ENCODE peak calls at places on chromosomes 2 and 18, in five cellular contexts. B is lower lobe of right lung, W is small intestine, K is fibroblast of lung, L is tibial nerve. S is an unnamed sample.

GRCh38 chr18:70634576-70635147 is 345.8 kb downstream of the SOCS6 start:
- DNase-seq in K (no peak), B (no peak), W (no peak), L (no peak), S (no peak)

GRCh38 chr18:24051256-24051947 is 36.8 kb downstream of the TTC39C start:
- DNase-seq in B (no peak), W (peak; percentile 25), K (peak; percentile 68), L (no peak), S (peak; percentile 77)

GRCh38 chr2:113012436-113013335 is 7.4 kb downstream of the IL36A start:
- DNase-seq in B (no peak), L (no peak), W (no peak), K (no peak), S (peak; percentile 36)

GRCh38 chr2:44952143-44952805 is 10.8 kb downstream of the SIX3 start:
- DNase-seq in W (peak; percentile 30), K (peak; percentile 62), B (peak; percentile 53), L (no peak), S (peak; percentile 34)

GRCh38 chr18:41323044-41323443 is 632.0 kb upstream of the PIK3C3 start:
- DNase-seq in W (no peak), L (no peak), B (no peak), K (peak; percentile 39), S (peak; percentile 54)

GRCh38 chr18:57837917-57838548 is 34.9 kb upstream of the ATP8B1 start:
- DNase-seq in W (no peak), L (no peak), B (no peak), K (no peak), S (peak; percentile 37)

GRCh38 chr18:39838831-39839230 is 2116.2 kb upstream of the PIK3C3 start:
- DNase-seq in L (no peak), K (no peak), W (no peak), B (no peak), S (no peak)

GRCh38 chr2:168183308-168183997 is 63.9 kb downstream of the STK39 start:
- DNase-seq in L (no peak), K (no peak), W (no peak), B (no peak), S (no peak)

GRCh38 chr18:25561923-25562322 is 210.0 kb upstream of the ZNF521 start:
- DNase-seq in W (peak; percentile 8), L (no peak), K (peak; percentile 47), B (no peak), S (peak; percentile 33)

GRCh38 chr18:46167971-46168370 is 63.8 kb downstream of the HAUS1 start:
- DNase-seq in B (peak; percentile 70), L (no peak), W (peak; percentile 26), K (no peak), S (no peak)

GRCh38 chr2:156321243-156321904 is 11.1 kb downstream of the NR4A2 start:
- DNase-seq in W (peak; percentile 53), B (peak; percentile 49), K (no peak), L (no peak), S (no peak)

GRCh38 chr18:41391616-41392610 is 563.1 kb upstream of the PIK3C3 start:
- DNase-seq in W (peak; percentile 3), L (no peak), K (peak; percentile 72), B (peak; percentile 45), S (peak; percentile 70)

GRCh38 chr2:1625281-1626001 is 118.9 kb downstream of the PXDN start:
- DNase-seq in B (peak; percentile 68), L (peak; percentile 31), K (peak; percentile 72), W (no peak), S (peak; percentile 82)

GRCh38 chr2:221245045-221245444 is 327.1 kb downstream of the EPHA4 start:
- DNase-seq in B (no peak), L (no peak), W (no peak), K (no peak), S (no peak)

GRCh38 chr2:128984066-128984465 is 665.4 kb upstream of the HS6ST1 start:
- DNase-seq in B (no peak), L (no peak), K (no peak), W (no peak), S (no peak)

GRCh38 chr2:34365937-34366336 is 766.8 kb upstream of the FAM98A start:
- DNase-seq in B (no peak), L (no peak), W (no peak), K (no peak), S (no peak)

GRCh38 chr18:3117493-3118192 is 102.1 kb downstream of the MYOM1 start:
- DNase-seq in W (no peak), K (no peak), B (no peak), L (no peak), S (no peak)

GRCh38 chr18:22639026-22639463 is 221.3 kb upstream of the CTAGE1 start:
- DNase-seq in B (no peak), W (peak; percentile 19), L (no peak), K (peak; percentile 93), S (peak; percentile 88)

GRCh38 chr2:232376713-232377112 is 1.8 kb upstream of the ALPP start:
- DNase-seq in W (no peak), K (no peak), B (peak; percentile 31), L (no peak), S (no peak)

GRCh38 chr18:12032786-12033642 is 51.7 kb downstream of the IMPA2 start:
- DNase-seq in W (no peak), B (no peak), L (no peak), K (peak; percentile 66), S (peak; percentile 68)

GRCh38 chr18:73006331-73006730 is 138.5 kb upstream of the NETO1 start:
- DNase-seq in K (no peak), B (no peak), W (no peak), L (no peak), S (no peak)

GRCh38 chr2:109069430-109070194 is 59.4 kb upstream of the SH3RF3 start:
- DNase-seq in K (no peak), W (peak; percentile 92), L (no peak), B (no peak), S (no peak)

GRCh38 chr2:141499123-141499522 is 631.7 kb downstream of the LRP1B start:
- DNase-seq in L (no peak), K (no peak), W (no peak), B (no peak), S (no peak)

GRCh38 chr2:81901017-81901416 is 1596.5 kb upstream of the LRRTM1 start:
- DNase-seq in L (no peak), W (peak; percentile 0), K (peak; percentile 17), B (no peak), S (no peak)

GRCh38 chr2:144524190-144524957 is 4.5 kb upstream of the ZEB2 start:
- DNase-seq in W (no peak), K (peak; percentile 63), L (no peak), B (peak; percentile 65), S (no peak)

GRCh38 chr18:75638223-75638596 is 210.7 kb upstream of the SMIM21 start:
- DNase-seq in W (no peak), K (peak; percentile 56), B (no peak), L (peak; percentile 13), S (peak; percentile 80)

GRCh38 chr2:73339171-73339678 is 45.9 kb upstream of the EGR4 start:
- DNase-seq in B (no peak), K (no peak), L (no peak), W (no peak), S (no peak)

GRCh38 chr2:113283704-113284284 is 5.1 kb upstream of the PAX8 start:
- DNase-seq in K (peak; percentile 84), B (peak; percentile 78), L (no peak), W (peak; percentile 31), S (peak; percentile 92)

GRCh38 chr18:76801567-76802505 is 20.5 kb upstream of the ZNF236 start:
- DNase-seq in W (peak; percentile 39), B (peak; percentile 75), L (peak; percentile 39), K (peak; percentile 40), S (peak; percentile 35)

GRCh38 chr2:109372614-109373013 is 241.2 kb downstream of the SEPTIN10 start:
- DNase-seq in B (no peak), L (no peak), K (no peak), W (peak; percentile 19), S (no peak)

GRCh38 chr2:218993345-218994315 is at the start of gene CRYBA2:
- DNase-seq in L (no peak), K (no peak), B (no peak), W (no peak), S (no peak)

DNA sequence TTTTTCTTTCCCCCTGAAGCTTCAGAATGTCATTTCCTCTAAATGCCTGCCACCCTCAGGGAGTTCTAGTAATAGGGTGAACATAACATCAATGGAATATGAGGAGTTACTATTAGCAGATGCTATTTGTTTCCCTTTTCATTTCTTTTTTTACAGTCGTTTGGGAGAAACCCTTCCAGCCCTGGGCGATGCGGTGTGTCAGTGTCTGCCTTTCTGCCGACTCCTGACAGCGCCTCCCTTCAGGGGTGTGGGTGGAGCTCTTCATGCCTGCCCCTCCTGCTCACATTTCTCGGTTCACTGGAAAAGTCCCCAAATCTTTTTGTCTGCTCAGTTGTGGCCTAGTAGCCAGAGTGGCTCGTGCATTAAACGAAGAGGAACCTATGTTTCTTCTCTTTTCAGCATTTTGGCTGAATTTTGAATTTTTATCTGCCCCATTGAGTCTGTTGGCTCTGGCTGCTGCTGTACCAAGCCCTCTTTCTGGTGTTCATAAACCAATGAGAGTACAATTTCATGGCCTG is 72.3 kb downstream of the FMNL2 start:
- DNase-seq in L (no peak), B (no peak), K (peak; percentile 35), W (no peak), S (peak; percentile 54)
- H3K4me1 ChIP-seq in L (peaks cover 3% of the 10 kb centered on the region), B (peaks cover 79% of the 10 kb centered on the region), K (peaks cover 7% of the 10 kb centered on the region), W (peaks cover 7% of the 10 kb centered on the region), S (peaks cover 8% of the 10 kb centered on the region)

GRCh38 chr2:20615466-20616241 is 35.2 kb downstream of the HS1BP3 start:
- DNase-seq in L (no peak), B (peak; percentile 44), W (no peak), K (no peak), S (no peak)
- H3K4me1 ChIP-seq in L (peaks cover 14% of the 10 kb centered on the region), B (peaks cover 96% of the 10 kb centered on the region), W (no peaks in the 10 kb centered on the region), K (peaks cover 39% of the 10 kb centered on the region), S (peaks cover 33% of the 10 kb centered on the region)

DNA sequence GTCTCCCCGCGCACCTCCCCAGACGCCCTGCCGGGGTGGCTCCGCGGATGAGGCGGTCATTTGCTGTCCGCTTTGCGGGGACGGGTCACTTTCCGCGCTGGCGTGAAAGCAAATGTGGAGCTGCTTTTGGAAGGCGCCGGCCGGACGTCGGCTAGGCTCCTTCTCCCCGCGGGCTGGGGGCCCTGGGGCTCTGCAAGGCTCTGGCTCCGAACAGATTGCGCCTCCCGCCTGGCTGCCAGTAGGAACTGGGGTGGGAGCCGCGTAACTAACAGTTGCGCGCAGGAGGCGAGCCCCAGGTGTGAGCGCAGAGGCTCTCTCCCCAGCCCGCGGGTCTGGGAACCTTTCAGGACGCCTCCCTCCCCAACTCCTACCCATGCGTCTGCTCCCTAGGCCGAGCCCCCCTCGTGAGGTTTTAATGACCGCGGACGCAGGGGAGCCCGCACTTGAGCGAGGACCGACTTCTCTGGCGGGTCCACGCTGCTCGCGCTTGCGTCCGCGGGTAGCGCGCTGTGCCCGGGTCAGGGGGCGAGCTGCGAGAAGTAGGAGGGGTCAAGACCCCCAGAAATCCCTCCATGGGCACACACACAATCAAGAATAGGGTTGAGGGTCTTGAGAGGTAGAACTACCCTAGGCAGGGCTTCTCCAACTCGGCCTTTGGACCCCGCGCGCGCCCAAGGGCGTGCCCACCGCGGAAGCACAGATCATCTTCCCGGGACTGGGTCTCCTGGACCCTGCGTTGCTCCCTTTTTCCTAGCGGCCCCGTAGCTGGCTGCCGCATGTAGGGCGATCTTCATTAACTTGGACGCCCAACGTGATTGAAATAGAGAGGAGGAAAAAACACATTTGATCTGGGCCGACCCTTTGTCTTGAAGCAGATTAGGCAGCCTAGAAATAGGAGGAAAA is 146.8 kb downstream of the MEIS1 start:
- DNase-seq in W (no peak), K (peak; percentile 70), L (no peak), B (no peak), S (peak; percentile 63)
- H3K4me1 ChIP-seq in W (no peaks in the 10 kb centered on the region), K (peaks cover 11% of the 10 kb centered on the region), L (no peaks in the 10 kb centered on the region), B (peaks cover 11% of the 10 kb centered on the region), S (peaks cover 20% of the 10 kb centered on the region)

DNA sequence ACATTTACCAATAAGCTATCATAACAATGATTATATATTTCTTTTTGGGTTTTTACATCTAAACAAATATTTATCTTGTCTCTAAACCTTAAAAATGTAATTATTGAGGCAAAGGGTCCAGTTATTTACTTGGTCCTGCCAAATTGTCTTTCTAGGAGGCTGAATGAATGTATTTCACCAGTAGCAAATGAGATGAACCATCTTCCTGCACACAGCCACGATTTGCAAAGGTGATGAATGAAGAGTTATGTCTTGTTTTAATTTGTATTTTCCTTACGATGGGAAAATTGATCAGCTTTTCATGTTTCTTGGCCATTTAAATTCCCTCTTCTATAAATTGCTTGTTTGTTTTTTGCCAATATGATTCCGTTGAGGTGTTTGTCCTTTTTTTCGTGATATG is 1.4 kb downstream of the SP100 start:
- DNase-seq in L (no peak), W (no peak), K (no peak), B (no peak), S (no peak)
- H3K4me1 ChIP-seq in L (peaks cover 3% of the 10 kb centered on the region), W (peaks cover 12% of the 10 kb centered on the region), K (peaks cover 3% of the 10 kb centered on the region), B (peaks cover 72% of the 10 kb centered on the region), S (peaks cover 8% of the 10 kb centered on the region)

S was measured in IMR-90.